ENCODE peak calls at places on chromosomes 2 and 18, in nine cellular contexts. E is NT2/D1, G is nephron progenitor cell, K is head of caudate nucleus, L is GM20000, N is activated T-helper 1 cell treated with Interleukin-2 at 50 U/mL for 16 hours, H is NCI-H2081, I is T-helper 2 cell, M is lower lobe of right lung. S is an unnamed sample.

GRCh38 chr2:233081232-233081730 is 21.1 kb downstream of the INPP5D start:
- DNase-seq in E (no peak), G (no peak), K (no peak), L (no peak), N (no peak), H (no peak), I (no peak), M (no peak), S (peak)

GRCh38 chr2:106599540-106599939 is 112.4 kb downstream of the CD8B2 start:
- DNase-seq in E (no peak), G (no peak), K (no peak), L (no peak), N (no peak), H (no peak), I (no peak), M (no peak), S (no peak)

GRCh38 chr2:12493031-12493513 is 223.7 kb upstream of the TRIB2 start:
- DNase-seq in E (no peak), G (no peak), K (no peak), L (no peak), N (peak), H (no peak), I (no peak), M (no peak), S (no peak)

GRCh38 chr2:133477614-133477990 is 90.7 kb downstream of the NCKAP5 start:
- DNase-seq in E (no peak), G (no peak), K (no peak), L (no peak), N (no peak), H (no peak), I (no peak), M (no peak), S (no peak)

GRCh38 chr2:240170354-240170735 is 29.9 kb upstream of the OTOS start:
- DNase-seq in E (no peak), G (no peak), K (no peak), L (no peak), N (no peak), H (no peak), I (no peak), M (no peak), S (no peak)

GRCh38 chr2:234881413-234882241 is 70.2 kb upstream of the SH3BP4 start:
- DNase-seq in E (peak), G (peak), K (peak), L (peak), N (no peak), H (peak), I (peak), M (peak), S (peak)

GRCh38 chr2:95017836-95018235 is 7.7 kb upstream of the MAL start:
- DNase-seq in E (no peak), G (no peak), K (no peak), L (no peak), N (no peak), H (no peak), I (no peak), M (no peak), S (no peak)

GRCh38 chr2:215435261-215435808 is 533 bp downstream of the FN1 start:
- DNase-seq in E (peak), G (peak), K (peak), L (peak), N (no peak), H (no peak), I (no peak), M (peak), S (no peak)

GRCh38 chr18:75334869-75335268 is 92.6 kb downstream of the SMIM21 start:
- DNase-seq in E (no peak), G (no peak), K (no peak), L (no peak), N (no peak), H (no peak), I (no peak), M (no peak), S (no peak)

GRCh38 chr18:69787825-69788547 is 159.7 kb downstream of the CD226 start:
- DNase-seq in E (no peak), G (no peak), K (no peak), L (no peak), N (no peak), H (no peak), I (no peak), M (no peak), S (no peak)

GRCh38 chr2:215749092-215749957 is 264.0 kb downstream of the MREG start:
- DNase-seq in E (no peak), G (no peak), K (no peak), L (no peak), N (no peak), H (no peak), I (no peak), M (peak), S (no peak)

GRCh38 chr18:37421349-37422080 is 144.1 kb downstream of the CELF4 start:
- DNase-seq in E (no peak), G (no peak), K (no peak), L (no peak), N (no peak), H (no peak), I (no peak), M (no peak), S (no peak)

GRCh38 chr2:84038866-84039265 is 420.2 kb downstream of the SUCLG1 start:
- DNase-seq in E (no peak), G (no peak), K (no peak), L (no peak), N (no peak), H (no peak), I (no peak), M (no peak), S (no peak)

GRCh38 chr18:55096261-55097026 is 137.2 kb upstream of the CCDC68 start:
- DNase-seq in E (no peak), G (no peak), K (peak), L (peak), N (no peak), H (peak), I (no peak), M (no peak), S (peak)

GRCh38 chr18:24396082-24396623 is 1.5 kb downstream of the OSBPL1A start:
- DNase-seq in E (no peak), G (no peak), K (no peak), L (no peak), N (no peak), H (no peak), I (no peak), M (no peak), S (no peak)

GRCh38 chr2:101149241-101150192 is 1.7 kb downstream of the TBC1D8 start:
- DNase-seq in E (no peak), G (no peak), K (no peak), L (no peak), N (no peak), H (no peak), I (no peak), M (no peak), S (no peak)

GRCh38 chr2:81250270-81250669 is 945.7 kb upstream of the LRRTM1 start:
- DNase-seq in E (no peak), G (no peak), K (no peak), L (no peak), N (no peak), H (no peak), I (no peak), M (no peak), S (no peak)

GRCh38 chr2:24183369-24184069 is 8.7 kb downstream of the FAM228A start:
- DNase-seq in E (no peak), G (no peak), K (no peak), L (no peak), N (no peak), H (no peak), I (no peak), M (peak), S (no peak)

GRCh38 chr2:151078889-151079288 is 182.8 kb downstream of the RBM43 start:
- DNase-seq in E (no peak), G (no peak), K (no peak), L (no peak), N (no peak), H (no peak), I (no peak), M (no peak), S (no peak)

GRCh38 chr18:48948112-48949050 is 2.4 kb downstream of the SMAD7 start:
- DNase-seq in E (no peak), G (peak), K (peak), L (peak), N (peak), H (peak), I (peak), M (peak), S (no peak)

GRCh38 chr2:233982421-233983121 is 65.4 kb downstream of the TRPM8 start:
- DNase-seq in E (no peak), G (no peak), K (no peak), L (no peak), N (no peak), H (no peak), I (no peak), M (no peak), S (no peak)

GRCh38 chr2:39696072-39696471 is 30.4 kb downstream of the TMEM178A start:
- DNase-seq in E (peak), G (no peak), K (no peak), L (no peak), N (no peak), H (peak), I (no peak), M (no peak), S (no peak)

GRCh38 chr2:172098287-172098649 is 4.4 kb downstream of the DLX2 start:
- DNase-seq in E (no peak), G (no peak), K (no peak), L (peak), N (no peak), H (no peak), I (no peak), M (no peak), S (no peak)

GRCh38 chr2:169526451-169526850 is 16.9 kb downstream of the KLHL41 start:
- DNase-seq in E (no peak), G (no peak), K (no peak), L (no peak), N (no peak), H (no peak), I (no peak), M (no peak), S (no peak)

GRCh38 chr2:143560724-143561123 is 431.5 kb downstream of the ARHGAP15 start:
- DNase-seq in E (no peak), G (no peak), K (no peak), L (no peak), N (no peak), H (no peak), I (no peak), M (no peak), S (no peak)